ENCODE peak calls at places on chromosomes 2 and 18, in ten cellular contexts. E, W, L, F, S, P, H, D, J and K are unnamed samples.

GRCh38 chr2:20635096-20635475 is 15.8 kb downstream of the HS1BP3 start:
- DNase-seq in J (no peak), W (no peak), S (peak), E (no peak), F (no peak), D (no peak), L (no peak), H (no peak), P (no peak), K (no peak)

GRCh38 chr2:5549061-5549601 is 143.1 kb upstream of the SOX11 start:
- DNase-seq in F (peak), P (no peak), S (peak), D (peak), E (peak), L (no peak), W (no peak), J (no peak), H (no peak), K (no peak)

GRCh38 chr2:112710956-112711355 is 9.9 kb upstream of the NT5DC4 start:
- DNase-seq in D (no peak), P (no peak), H (no peak), F (no peak), L (no peak), J (no peak), E (no peak), W (no peak), S (no peak), K (no peak)

GRCh38 chr2:33476100-33476792 is at the start of gene RASGRP3:
- DNase-seq in D (peak), E (peak), L (peak), S (peak), H (peak), W (peak), F (peak), P (peak), J (peak), K (peak)

GRCh38 chr2:85924522-85924921 is 35.7 kb upstream of the ST3GAL5 start:
- DNase-seq in F (no peak), W (no peak), E (peak), P (no peak), L (peak), D (peak), J (peak), H (no peak), S (no peak), K (no peak)

GRCh38 chr2:1632006-1632348 is 112.3 kb downstream of the PXDN start:
- DNase-seq in E (peak), F (peak), H (no peak), P (no peak), W (no peak), J (no peak), L (peak), S (peak), D (peak), K (no peak)

GRCh38 chr2:39671606-39672005 is 5.9 kb downstream of the TMEM178A start:
- DNase-seq in F (no peak), P (no peak), D (no peak), S (no peak), L (no peak), J (no peak), H (no peak), E (no peak), W (no peak), K (no peak)

GRCh38 chr2:237456200-237456731 is 30.8 kb upstream of the MLPH start:
- DNase-seq in J (peak), P (no peak), D (peak), E (peak), S (peak), L (peak), H (no peak), W (no peak), F (no peak), K (no peak)

GRCh38 chr2:11698009-11698922 is 28.3 kb upstream of the NTSR2 start:
- DNase-seq in W (no peak), E (peak), D (no peak), J (peak), S (no peak), L (peak), F (no peak), P (no peak), H (no peak), K (no peak)

GRCh38 chr2:219448776-219449476 is 14.3 kb downstream of the SPEG start:
- DNase-seq in F (no peak), J (no peak), W (no peak), S (no peak), D (no peak), P (no peak), H (no peak), E (no peak), L (no peak), K (no peak)

GRCh38 chr2:120803764-120804335 is 68.2 kb downstream of the GLI2 start:
- DNase-seq in F (no peak), H (no peak), W (no peak), J (no peak), P (no peak), D (no peak), S (peak), E (no peak), L (no peak), K (no peak)

GRCh38 chr2:173828189-173829157 is 136.7 kb downstream of the SP3 start:
- DNase-seq in L (peak), E (peak), W (no peak), J (no peak), F (peak), H (no peak), P (no peak), S (no peak), D (no peak), K (no peak)

GRCh38 chr2:143171817-143172216 is 42.6 kb downstream of the ARHGAP15 start:
- DNase-seq in W (no peak), L (peak), P (no peak), H (no peak), J (no peak), S (peak), F (peak), E (peak), D (peak), K (no peak)

GRCh38 chr2:237714690-237715458 is 83.7 kb upstream of the RBM44 start:
- DNase-seq in J (no peak), P (no peak), D (no peak), L (peak), E (no peak), W (no peak), H (no peak), F (peak), S (peak), K (no peak)

GRCh38 chr2:206728277-206729199 is 10.3 kb upstream of the DYTN start:
- DNase-seq in E (peak), H (no peak), W (no peak), J (no peak), F (no peak), S (peak), P (no peak), L (peak), D (peak), K (no peak)

GRCh38 chr2:71930073-71930681 is 217.5 kb downstream of the CYP26B1 start:
- DNase-seq in H (peak), W (no peak), S (no peak), L (no peak), D (peak), P (no peak), J (peak), F (peak), E (peak), K (no peak)

GRCh38 chr2:86552889-86553288 is 10.4 kb downstream of the CHMP3 start:
- DNase-seq in F (no peak), D (no peak), P (no peak), H (no peak), L (no peak), E (no peak), W (no peak), J (no peak), S (no peak), K (no peak)

GRCh38 chr2:47724221-47724981 is 58.5 kb upstream of the MSH6 start:
- DNase-seq in J (no peak), H (no peak), F (no peak), L (peak), W (no peak), S (peak), E (peak), D (no peak), P (no peak), K (no peak)

GRCh38 chr2:146481629-146482028 is 1363.2 kb upstream of the ACVR2A start:
- DNase-seq in L (peak), W (no peak), D (peak), P (no peak), E (peak), S (peak), H (no peak), F (no peak), J (peak), K (no peak)

GRCh38 chr2:143246815-143247744 is 117.9 kb downstream of the ARHGAP15 start:
- DNase-seq in S (no peak), D (no peak), L (no peak), J (no peak), F (no peak), E (no peak), P (peak), W (no peak), H (peak), K (no peak)

GRCh38 chr2:236852100-236852976 is 233.4 kb upstream of the COPS8 start:
- DNase-seq in D (no peak), J (no peak), S (no peak), W (no peak), L (peak), E (no peak), F (no peak), P (no peak), H (no peak), K (no peak)

GRCh38 chr18:48613589-48613988 is 74.8 kb downstream of the CTIF start:
- DNase-seq in E (no peak), L (no peak), W (no peak), H (no peak), S (no peak), P (no peak), F (no peak), D (no peak), J (peak), K (no peak)

GRCh38 chr18:78406743-78407455 is 572.7 kb upstream of the SALL3 start:
- DNase-seq in P (no peak), F (no peak), L (no peak), W (no peak), S (no peak), J (no peak), D (peak), H (no peak), E (no peak), K (peak)

GRCh38 chr2:54977149-54977548 is 73.1 kb downstream of the RTN4 start:
- DNase-seq in H (no peak), W (no peak), J (no peak), F (no peak), D (no peak), P (no peak), L (peak), E (no peak), S (no peak), K (no peak)